ENCODE peak calls at places on chromosome 1, in nine cellular contexts. N is A549; I is Calu3; E is GM20000; G is choroid plexus epithelial cell; W is osteocyte; Q is neural crest cell; Z is cardiac fibroblast; P is CD4-positive, alpha-beta T cell. F is an unnamed sample.

GRCh38 chr1:8560611-8561544 is 243.0 kb downstream of the SLC45A1 start:
- DNase-seq in N (peak; percentile 55), I (peak; percentile 2), E (peak; percentile 26), G (peak; percentile 74), W (no peak), Q (peak; percentile 13), Z (peak; percentile 69), P (no peak), F (no peak)

GRCh38 chr1:210251680-210252490 is 19.3 kb downstream of the SERTAD4 start:
- DNase-seq in N (no peak), I (peak; percentile 15), E (peak; percentile 36), G (no peak), W (no peak), Q (peak; percentile 15), Z (no peak), P (no peak), F (no peak)

GRCh38 chr1:244291171-244291866 is 160.4 kb downstream of the ADSS2 start:
- DNase-seq in N (no peak), I (no peak), E (no peak), G (no peak), W (no peak), Q (no peak), Z (no peak), P (no peak), F (no peak)

GRCh38 chr1:6095511-6096242 is 50.0 kb downstream of the KCNAB2 start:
- DNase-seq in N (no peak), I (no peak), E (no peak), G (no peak), W (no peak), Q (no peak), Z (no peak), P (no peak), F (no peak)

GRCh38 chr1:182102042-182102416 is 40.5 kb upstream of the ZNF648 start:
- DNase-seq in N (no peak), I (no peak), E (no peak), G (no peak), W (no peak), Q (no peak), Z (no peak), P (no peak), F (no peak)

GRCh38 chr1:183989078-183989577 is 48.4 kb downstream of the COLGALT2 start:
- DNase-seq in N (no peak), I (no peak), E (peak; percentile 73), G (peak; percentile 77), W (peak; percentile 64), Q (no peak), Z (peak; percentile 85), P (no peak), F (no peak)

GRCh38 chr1:57163332-57163731 is 197.5 kb upstream of the C8B start:
- DNase-seq in N (no peak), I (no peak), E (no peak), G (no peak), W (no peak), Q (no peak), Z (no peak), P (no peak), F (no peak)

GRCh38 chr1:118985611-118986290 is 2.4 kb downstream of the TBX15 start:
- DNase-seq in N (no peak), I (no peak), E (peak; percentile 14), G (peak; percentile 56), W (no peak), Q (no peak), Z (no peak), P (no peak), F (no peak)

GRCh38 chr1:203534526-203534925 is 40.6 kb downstream of the OPTC start:
- DNase-seq in N (peak; percentile 71), I (no peak), E (no peak), G (peak; percentile 79), W (no peak), Q (no peak), Z (peak; percentile 98), P (no peak), F (no peak)

GRCh38 chr1:80059940-80060339 is 1053.4 kb upstream of the ADGRL4 start:
- DNase-seq in N (no peak), I (no peak), E (no peak), G (no peak), W (no peak), Q (no peak), Z (peak; percentile 45), P (no peak), F (no peak)

GRCh38 chr1:232628335-232629214 is 1.4 kb downstream of the SIPA1L2 start:
- DNase-seq in N (peak; percentile 45), I (no peak), E (no peak), G (peak; percentile 67), W (no peak), Q (no peak), Z (peak; percentile 62), P (no peak), F (no peak)

GRCh38 chr1:59409525-59409924 is 112.6 kb downstream of the FGGY start:
- DNase-seq in N (no peak), I (no peak), E (no peak), G (peak; percentile 33), W (no peak), Q (no peak), Z (no peak), P (no peak), F (no peak)

DNA sequence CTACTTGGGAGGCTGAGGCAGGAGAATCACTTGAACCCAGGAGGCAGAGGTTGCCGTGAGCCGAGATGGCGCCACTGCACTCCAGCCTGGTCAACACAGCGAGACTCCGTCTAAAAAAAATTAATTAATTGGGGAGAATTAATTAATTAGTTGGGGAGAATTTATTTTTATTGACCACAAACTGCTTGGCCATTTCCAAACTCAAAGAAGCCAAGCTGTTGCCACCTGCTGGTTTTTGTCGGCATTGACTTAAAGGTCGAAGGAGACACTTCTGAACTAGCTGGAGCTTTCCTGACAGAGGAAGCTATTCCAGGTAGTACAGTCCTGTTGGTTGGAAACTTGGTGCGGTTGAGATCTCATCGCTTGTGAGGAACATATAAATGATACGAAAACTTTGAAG is 13.1 kb downstream of the MAP1LC3C start:
- DNase-seq in N (peak; percentile 62), I (peak; percentile 60), E (peak; percentile 59), G (peak; percentile 71), W (no peak), Q (peak; percentile 36), Z (peak; percentile 58), P (no peak), F (no peak)
- TF ChIP-seq CTCF in N (peak; percentile 55), I (peak; percentile 58), E (peak; percentile 32), G (peak; percentile 78), W (peak; percentile 57), Q (peak; percentile 64), Z (peak; percentile 64), P (peak; percentile 22), F (peak; percentile 40)

DNA sequence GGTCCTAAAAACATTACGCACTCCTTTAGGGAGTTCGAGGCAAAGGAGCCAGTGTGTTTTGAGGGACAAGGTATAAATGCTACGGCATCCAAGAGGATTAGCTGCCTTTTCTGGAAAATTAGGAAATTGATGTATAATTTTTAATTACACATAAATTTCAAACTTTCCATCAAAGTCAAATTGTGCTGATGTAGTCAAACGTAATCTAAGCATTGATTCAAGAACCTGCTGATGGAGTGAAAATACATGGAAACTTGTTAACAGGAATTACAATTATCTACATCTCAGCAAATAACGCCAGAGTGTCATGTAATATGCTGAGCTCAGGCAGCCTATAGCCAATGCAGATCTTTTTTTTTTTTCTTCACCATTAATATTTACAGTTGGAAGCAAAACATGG is 194.5 kb downstream of the CRB1 start:
- DNase-seq in N (no peak), I (no peak), E (no peak), G (no peak), W (no peak), Q (no peak), Z (no peak), P (no peak), F (no peak)
- TF ChIP-seq CTCF in N (no peak), I (no peak), E (no peak), G (no peak), W (no peak), Q (no peak), Z (no peak), P (no peak), F (no peak)

GRCh38 chr1:20661235-20662109 is at the start of gene DDOST:
- DNase-seq in N (peak; percentile 95), I (peak; percentile 92), E (peak; percentile 96), G (peak; percentile 98), W (peak; percentile 98), Q (peak; percentile 89), Z (peak; percentile 97), P (peak; percentile 91), F (peak; percentile 95)
- TF ChIP-seq CTCF in N (peak; percentile 16), I (no peak), E (no peak), G (peak; percentile 60), W (peak; percentile 61), Q (peak; percentile 55), Z (peak; percentile 54), P (peak; percentile 54), F (peak; percentile 16)

GRCh38 chr1:30380625-30380984 is 342.8 kb downstream of the MATN1 start:
- DNase-seq in N (no peak), I (no peak), E (no peak), G (no peak), W (no peak), Q (no peak), Z (no peak), P (no peak), F (no peak)

GRCh38 chr1:30381266-30381665 is 342.1 kb downstream of the MATN1 start:
- DNase-seq in N (no peak), I (no peak), E (no peak), G (no peak), W (peak; percentile 54), Q (no peak), Z (no peak), P (no peak), F (no peak)

GRCh38 chr1:30378023-30378596 is 345.3 kb downstream of the MATN1 start:
- DNase-seq in N (no peak), I (no peak), E (no peak), G (no peak), W (peak; percentile 73), Q (no peak), Z (no peak), P (no peak), F (no peak)

GRCh38 chr1:30378991-30379581 is 344.3 kb downstream of the MATN1 start:
- DNase-seq in N (no peak), I (no peak), E (no peak), G (peak; percentile 39), W (peak; percentile 74), Q (peak; percentile 21), Z (peak; percentile 43), P (no peak), F (no peak)

DNA sequence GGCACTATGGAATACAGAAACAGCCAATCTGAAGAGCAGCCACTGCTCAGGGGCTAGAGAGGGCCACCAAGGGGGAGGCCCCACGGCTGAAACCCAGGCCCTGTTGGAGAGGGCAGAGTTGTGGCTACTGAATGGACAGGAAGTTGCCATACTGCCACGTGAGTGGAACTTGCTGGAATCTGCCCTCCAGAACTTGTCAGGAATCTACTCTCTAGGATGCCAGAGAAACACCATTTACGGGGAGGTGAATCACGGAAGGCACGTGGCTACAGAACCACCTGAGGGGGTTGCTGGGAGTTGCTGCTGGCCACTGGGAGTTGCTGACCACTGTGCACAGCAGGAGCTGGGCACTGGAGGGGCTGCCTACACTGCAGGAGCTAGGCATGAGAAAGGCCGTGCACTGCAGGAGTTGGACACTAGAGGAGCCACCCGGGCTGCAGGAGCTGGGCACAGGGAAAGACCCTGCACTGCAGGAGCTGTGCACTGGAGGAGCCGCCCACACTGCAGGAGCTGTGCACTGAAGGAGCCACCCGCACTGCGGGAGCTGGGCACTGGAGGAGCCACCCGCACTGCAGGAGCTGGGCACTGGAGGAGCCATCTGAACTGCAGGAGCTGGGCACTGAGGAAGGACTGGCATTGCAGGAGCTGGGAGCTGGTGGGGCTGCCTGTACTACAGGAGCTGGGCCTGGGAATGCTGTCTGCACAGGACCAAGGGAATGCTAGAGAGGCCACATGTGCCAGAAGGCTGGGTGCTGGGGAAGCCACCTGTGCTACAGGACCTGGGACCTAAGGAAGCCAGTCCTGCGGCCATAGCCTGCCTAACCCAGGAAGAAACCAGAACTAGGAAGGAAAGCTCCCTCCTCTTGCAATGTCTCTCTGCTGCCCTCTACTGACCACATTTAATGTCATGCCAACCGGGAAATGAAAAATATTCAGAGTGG is 343.4 kb downstream of the MATN1 start:
- DNase-seq in N (peak; percentile 64), I (peak; percentile 65), E (peak; percentile 87), G (peak; percentile 84), W (peak; percentile 83), Q (peak; percentile 63), Z (peak; percentile 70), P (peak; percentile 13), F (no peak)
- TF ChIP-seq CTCF in N (peak; percentile 64), I (peak; percentile 69), E (peak; percentile 84), G (peak; percentile 87), W (peak; percentile 79), Q (peak; percentile 87), Z (peak; percentile 88), P (peak; percentile 75), F (peak; percentile 88)